ENCODE peak calls at places on chromosome 4, in six cellular contexts. J, L, D, S, H and K are unnamed samples.

GRCh38 chr4:54384563-54384962 is 155.5 kb downstream of the PDGFRA start:
- DNase-seq in J (peak), L (no peak), D (no peak), S (peak), H (peak), K (no peak)

GRCh38 chr4:82561745-82562552 is at the start of gene TMEM150C:
- DNase-seq in J (peak), L (no peak), D (no peak), S (peak), H (peak), K (peak)

GRCh38 chr4:53478671-53479456 is 101.4 kb downstream of the FIP1L1 start:
- DNase-seq in J (no peak), L (no peak), D (no peak), S (peak), H (no peak), K (no peak)

GRCh38 chr4:153067376-153067775 is 131.3 kb downstream of the FHDC1 start:
- DNase-seq in J (no peak), L (no peak), D (no peak), S (peak), H (peak), K (no peak)

GRCh38 chr4:82823062-82823461 is 24.5 kb upstream of the SCD5 start:
- DNase-seq in J (no peak), L (no peak), D (no peak), S (peak), H (no peak), K (no peak)

GRCh38 chr4:83569967-83570366 is 34.1 kb downstream of the GPAT3 start:
- DNase-seq in J (no peak), L (no peak), D (no peak), S (peak), H (peak), K (no peak)

GRCh38 chr4:121041307-121042090 is 30.8 kb downstream of the NDNF start:
- DNase-seq in J (no peak), L (no peak), D (no peak), S (no peak), H (no peak), K (no peak)

GRCh38 chr4:20256381-20256881 is 4.7 kb downstream of the SLIT2 start:
- DNase-seq in J (no peak), L (no peak), D (no peak), S (no peak), H (no peak), K (no peak)

GRCh38 chr4:127782275-127783025 is at the start of gene HSPA4L:
- DNase-seq in J (no peak), L (peak), D (no peak), S (peak), H (peak), K (no peak)

GRCh38 chr4:56799291-56799823 is 22.1 kb downstream of the SPINK2 start:
- DNase-seq in J (no peak), L (no peak), D (no peak), S (no peak), H (no peak), K (no peak)

GRCh38 chr4:8329859-8330761 is 60.6 kb downstream of the HTRA3 start:
- DNase-seq in J (peak), L (peak), D (no peak), S (no peak), H (no peak), K (no peak)

GRCh38 chr4:37805091-37805490 is 21.4 kb upstream of the PGM2 start:
- DNase-seq in J (no peak), L (no peak), D (no peak), S (no peak), H (no peak), K (no peak)

GRCh38 chr4:125714845-125715244 is 400.1 kb downstream of the FAT4 start:
- DNase-seq in J (no peak), L (no peak), D (no peak), S (no peak), H (no peak), K (no peak)

GRCh38 chr4:55296076-55296475 is 50.0 kb upstream of the SRD5A3 start:
- DNase-seq in J (no peak), L (no peak), D (no peak), S (no peak), H (no peak), K (no peak)

GRCh38 chr4:30380404-30380998 is 339.7 kb upstream of the PCDH7 start:
- DNase-seq in J (peak), L (no peak), D (no peak), S (peak), H (peak), K (peak)

GRCh38 chr4:66769436-66769835 is 775.9 kb downstream of the CENPC start:
- DNase-seq in J (no peak), L (no peak), D (no peak), S (no peak), H (no peak), K (no peak)

GRCh38 chr4:159508917-159509500 is 406.1 kb downstream of the RAPGEF2 start:
- DNase-seq in J (no peak), L (no peak), D (no peak), S (peak), H (no peak), K (no peak)

GRCh38 chr4:152970102-152970820 is 34.1 kb downstream of the FHDC1 start:
- DNase-seq in J (no peak), L (no peak), D (no peak), S (peak), H (no peak), K (no peak)

GRCh38 chr4:108172780-108173598 is 4.3 kb upstream of the LEF1 start:
- DNase-seq in J (peak), L (no peak), D (peak), S (no peak), H (no peak), K (peak)

GRCh38 chr4:25075851-25076250 is 45.1 kb upstream of the LGI2 start:
- DNase-seq in J (no peak), L (no peak), D (no peak), S (no peak), H (no peak), K (no peak)

DNA sequence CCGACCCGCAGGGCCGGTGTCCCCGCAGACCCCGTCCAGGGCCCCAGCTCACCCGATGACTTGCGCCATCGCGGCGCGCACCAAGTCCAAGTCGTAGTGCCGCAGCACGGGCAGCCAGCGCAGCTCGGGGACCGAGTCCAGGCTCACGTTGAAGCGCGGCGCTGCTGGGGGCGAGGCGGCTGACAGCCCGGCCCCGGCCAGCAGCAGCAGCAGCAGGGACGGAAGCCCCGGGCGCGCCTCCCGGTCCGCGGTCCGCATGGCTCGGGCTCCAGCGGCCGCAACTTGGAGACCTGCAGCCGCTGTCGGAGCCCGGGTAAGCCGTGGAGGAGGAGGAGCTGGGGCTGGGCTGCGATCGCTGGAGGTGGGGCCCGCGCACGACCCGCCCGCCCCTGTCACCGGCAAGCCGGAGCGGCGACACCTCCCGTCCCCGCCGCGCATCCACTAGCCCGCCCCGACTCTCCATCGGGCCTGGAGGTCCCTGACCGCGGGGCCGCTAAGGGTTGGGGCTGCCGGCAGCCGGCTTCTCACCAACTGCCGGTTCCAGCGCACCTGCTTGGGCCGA is at the start of gene NAAA:
- DNase-seq in J (peak), L (peak), D (peak), S (peak), H (peak), K (peak)
- TF ChIP-seq CTCF in J (peak), L (no peak), D (no peak), S (peak), H (no peak), K (no peak)

GRCh38 chr4:185642907-185643306 is 107.6 kb upstream of the PDLIM3 start:
- DNase-seq in J (no peak), L (no peak), D (no peak), S (no peak), H (no peak), K (no peak)
- TF ChIP-seq CTCF in J (no peak), L (no peak), D (no peak), S (no peak), H (no peak), K (no peak)

DNA sequence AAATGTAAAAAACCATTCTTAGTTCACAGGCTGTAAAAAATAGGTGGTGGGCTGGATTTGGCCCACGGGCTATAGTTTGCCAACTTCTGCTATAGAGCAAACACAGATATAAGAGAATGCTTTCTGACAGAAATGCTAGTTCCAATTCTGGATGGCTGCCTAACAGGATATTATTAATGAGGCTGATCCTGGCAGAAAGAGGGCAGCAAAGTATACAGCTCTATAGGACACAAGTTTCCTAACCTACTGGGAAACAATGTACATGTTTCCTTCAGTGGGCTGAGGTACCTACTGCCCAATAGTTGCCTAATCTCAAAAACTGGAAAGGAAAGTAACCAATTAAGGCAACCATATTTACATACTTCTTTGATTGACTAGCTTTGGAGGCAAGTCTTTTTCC is 58.2 kb upstream of the UCP1 start:
- DNase-seq in J (no peak), L (no peak), D (no peak), S (peak), H (no peak), K (no peak)
- TF ChIP-seq CTCF in J (no peak), L (peak), D (no peak), S (no peak), H (no peak), K (no peak)

GRCh38 chr4:3767569-3768288 is 1.5 kb downstream of the ADRA2C start:
- DNase-seq in J (peak), L (no peak), D (no peak), S (no peak), H (peak), K (no peak)
- TF ChIP-seq CTCF in J (no peak), L (no peak), D (no peak), S (no peak), H (no peak), K (peak)

GRCh38 chr4:147731611-147732515 is at the start of gene ARHGAP10:
- DNase-seq in J (peak), L (no peak), D (peak), S (peak), H (peak), K (peak)
- TF ChIP-seq CTCF in J (no peak), L (no peak), D (no peak), S (no peak), H (no peak), K (no peak)

DNA sequence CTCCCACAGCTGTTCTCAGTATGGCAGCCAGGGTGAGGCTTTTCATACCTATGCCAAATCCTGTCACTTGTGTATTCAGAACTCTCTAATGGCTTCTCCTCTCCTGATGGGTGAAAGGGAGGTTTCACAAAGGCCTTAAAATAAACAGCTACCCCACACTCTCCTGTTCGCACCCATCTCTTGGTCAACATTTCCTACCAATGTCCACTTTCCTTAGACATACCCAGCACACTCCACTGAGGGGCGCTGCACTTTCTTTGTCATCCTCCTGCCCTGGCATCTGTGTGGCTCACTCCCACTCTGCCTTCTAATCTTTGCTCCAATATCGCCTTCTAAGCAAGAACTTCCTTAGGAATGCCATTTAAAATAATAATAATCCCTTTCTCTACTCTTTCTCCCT is 313.3 kb downstream of the PPP3CA start:
- DNase-seq in J (no peak), L (no peak), D (no peak), S (no peak), H (no peak), K (no peak)
- TF ChIP-seq CTCF in J (no peak), L (no peak), D (no peak), S (no peak), H (no peak), K (no peak)

GRCh38 chr4:122700178-122700725 is 32.3 kb upstream of the BBS12 start:
- DNase-seq in J (peak), L (no peak), D (no peak), S (peak), H (peak), K (no peak)
- TF ChIP-seq CTCF in J (no peak), L (no peak), D (no peak), S (no peak), H (no peak), K (no peak)

GRCh38 chr4:163679189-163679588 is 184.7 kb downstream of the TMA16 start:
- DNase-seq in J (no peak), L (no peak), D (no peak), S (peak), H (peak), K (no peak)
- TF ChIP-seq CTCF in J (no peak), L (peak), D (no peak), S (peak), H (no peak), K (peak)

GRCh38 chr4:138981930-138982390 is 33.6 kb upstream of the NOCT start:
- DNase-seq in J (no peak), L (no peak), D (no peak), S (peak), H (peak), K (no peak)
- TF ChIP-seq CTCF in J (no peak), L (peak), D (no peak), S (no peak), H (no peak), K (peak)

GRCh38 chr4:93671093-93671492 is 157.5 kb upstream of the ATOH1 start:
- DNase-seq in J (no peak), L (no peak), D (no peak), S (no peak), H (no peak), K (no peak)

DNA sequence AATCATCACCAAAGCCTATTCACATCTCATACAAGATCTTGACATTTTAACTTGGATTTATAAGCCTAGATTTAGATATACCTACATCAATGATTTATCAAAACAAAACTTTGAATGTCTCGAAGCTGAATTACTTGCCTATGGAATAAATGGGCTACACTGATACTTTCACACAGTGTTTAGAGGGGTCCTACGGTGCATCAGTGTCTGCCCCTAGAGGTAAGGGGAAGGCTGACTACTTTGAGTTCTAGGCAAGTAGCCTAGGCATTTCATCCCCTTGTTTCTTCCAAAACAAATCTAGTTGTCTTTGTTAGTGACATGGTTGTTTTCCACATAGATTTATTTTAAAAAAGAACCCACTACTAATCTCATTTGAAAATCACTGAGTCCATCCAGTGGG is 158.1 kb upstream of the ATOH1 start:
- DNase-seq in J (no peak), L (no peak), D (no peak), S (no peak), H (no peak), K (no peak)
- TF ChIP-seq CTCF in J (no peak), L (no peak), D (no peak), S (no peak), H (no peak), K (no peak)